ENCODE peak calls at places on chromosomes 3 and 15, in seven cellular contexts. B is GM10248, P is PC-9, G is GM13977, N is BJ, M is foreskin fibroblast, I is IMR-90. S is an unnamed sample.
A peak's percentile ranks its signal among the peaks of the same experiment; 100 is the strongest.

GRCh38 chr15:86611392-86612040 is 531.8 kb downstream of the AGBL1 start:
- DNase-seq in P (no peak), B (no peak), N (no peak), M (no peak), I (no peak), G (no peak), S (peak; percentile 48)

GRCh38 chr15:96331141-96331941 is 841 bp downstream of the NR2F2 start:
- DNase-seq in P (no peak), G (peak; percentile 26), B (no peak), N (no peak), I (no peak), M (no peak), S (peak; percentile 58)

GRCh38 chr3:105495021-105495420 is 128.3 kb downstream of the ALCAM start:
- DNase-seq in G (no peak), B (no peak), I (peak; percentile 22), N (no peak), M (peak; percentile 32), P (no peak), S (no peak)

GRCh38 chr3:158249183-158249582 is 139.3 kb downstream of the RSRC1 start:
- DNase-seq in N (no peak), P (no peak), I (no peak), B (no peak), M (no peak), G (no peak), S (no peak)

GRCh38 chr15:70923311-70924080 is 30.9 kb downstream of the LRRC49 start:
- DNase-seq in N (no peak), B (no peak), G (no peak), M (peak; percentile 21), P (no peak), I (peak; percentile 19), S (no peak)

GRCh38 chr3:45188714-45189659 is 37.1 kb downstream of the TMEM158 start:
- DNase-seq in I (peak; percentile 28), G (no peak), M (no peak), B (no peak), P (no peak), N (no peak), S (no peak)

GRCh38 chr3:32320080-32320479 is 71.6 kb upstream of the CMTM7 start:
- DNase-seq in N (no peak), B (no peak), M (no peak), P (no peak), G (no peak), I (no peak), S (no peak)

GRCh38 chr15:36090276-36090946 is 489.0 kb upstream of the CDIN1 start:
- DNase-seq in I (no peak), G (no peak), M (no peak), B (no peak), P (no peak), N (no peak), S (no peak)

DNA sequence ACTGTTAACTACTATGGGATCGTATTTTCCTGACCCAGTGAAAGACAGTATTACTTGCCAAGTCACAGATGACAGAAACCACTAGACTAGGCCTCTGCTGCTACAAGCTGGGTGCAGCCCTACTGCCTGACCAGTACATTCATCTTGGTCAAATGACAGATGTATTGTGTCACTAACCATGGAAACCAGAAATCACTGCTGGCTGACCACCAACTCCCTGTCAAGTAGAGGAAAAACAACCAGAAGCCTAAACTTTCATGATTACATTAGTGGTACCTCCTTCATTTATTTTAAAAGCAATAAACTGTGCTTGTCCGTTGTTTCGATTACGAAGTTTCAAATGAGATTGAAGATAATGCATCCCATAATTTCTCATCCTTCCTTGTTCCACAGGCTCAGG is 309.8 kb downstream of the LSAMP start:
- DNase-seq in I (peak; percentile 59), P (no peak), M (peak; percentile 67), N (no peak), G (no peak), B (no peak), S (peak; percentile 79)
- TF ChIP-seq CTCF in I (no peak), P (no peak), M (no peak), N (no peak), G (no peak), B (no peak), S (no peak)

DNA sequence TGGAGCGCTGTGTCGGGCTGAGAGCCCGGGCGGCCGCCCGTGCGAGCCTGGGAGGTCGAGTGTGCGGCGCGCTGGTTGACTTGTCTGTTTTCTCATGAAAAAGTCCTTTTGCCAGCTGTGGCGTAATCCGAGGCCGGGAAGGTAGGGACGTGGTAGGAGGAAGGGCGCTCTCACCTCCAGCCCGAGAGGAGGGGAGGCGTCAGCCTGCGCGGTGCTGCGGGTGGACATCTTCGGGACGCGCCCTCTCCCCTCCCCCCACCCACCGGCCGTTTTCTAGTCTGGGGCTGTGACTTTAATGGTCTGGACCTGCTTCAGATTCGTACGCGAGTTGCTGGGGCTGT is 573 bp downstream of the NCK1 start:
- DNase-seq in G (peak; percentile 53), N (no peak), P (peak; percentile 65), B (peak; percentile 64), M (no peak), I (peak; percentile 57), S (peak; percentile 71)
- TF ChIP-seq CTCF in G (no peak), N (no peak), P (no peak), B (no peak), M (no peak), I (no peak), S (no peak)

GRCh38 chr3:144522461-144522860 is 550.8 kb downstream of the DIPK2A start:
- DNase-seq in N (no peak), M (no peak), B (no peak), G (no peak), I (no peak), P (no peak), S (no peak)

GRCh38 chr3:144523396-144523795 is 551.8 kb downstream of the DIPK2A start:
- DNase-seq in B (no peak), M (no peak), N (no peak), G (no peak), P (no peak), I (no peak), S (no peak)

GRCh38 chr3:144516029-144516428 is 544.4 kb downstream of the DIPK2A start:
- DNase-seq in P (no peak), M (no peak), B (no peak), G (no peak), N (no peak), I (no peak), S (no peak)

GRCh38 chr3:144524531-144524930 is 552.9 kb downstream of the DIPK2A start:
- DNase-seq in I (no peak), P (no peak), M (peak; percentile 3), G (no peak), B (no peak), N (no peak), S (no peak)

GRCh38 chr3:144521131-144521530 is 549.5 kb downstream of the DIPK2A start:
- DNase-seq in P (no peak), G (no peak), M (no peak), I (no peak), B (no peak), N (no peak), S (no peak)
- TF ChIP-seq CTCF in P (no peak), G (no peak), M (no peak), I (no peak), B (no peak), N (no peak), S (no peak)

GRCh38 chr15:40637221-40637745 is 43.2 kb downstream of the KNL1 start:
- DNase-seq in P (no peak), G (no peak), M (no peak), I (no peak), B (no peak), N (no peak), S (no peak)
- TF ChIP-seq CTCF in P (no peak), G (no peak), M (no peak), I (no peak), B (no peak), N (no peak), S (no peak)

DNA sequence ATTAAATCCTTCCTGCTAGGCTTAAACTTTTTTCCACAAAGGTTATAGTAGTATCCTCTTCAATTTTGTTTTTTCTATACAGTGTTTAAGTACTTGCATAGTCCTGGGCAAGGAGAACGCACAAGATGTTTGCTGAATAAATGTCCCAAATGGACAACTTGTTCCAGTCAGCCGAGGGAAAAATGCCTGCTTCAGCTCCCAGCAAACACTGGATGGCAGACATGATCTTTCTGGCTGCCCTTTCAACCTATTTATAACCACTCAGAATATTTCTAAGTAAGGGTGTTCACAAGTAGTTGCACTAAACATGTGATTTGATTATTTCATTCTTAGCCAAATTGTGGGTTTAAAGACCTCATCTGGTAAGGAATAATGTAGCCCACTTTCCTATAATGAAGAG is 29.8 kb downstream of the GNB4 start:
- DNase-seq in M (peak; percentile 16), N (no peak), P (no peak), G (no peak), B (no peak), I (peak; percentile 41), S (peak; percentile 45)
- TF ChIP-seq CTCF in M (peak; percentile 45), N (peak; percentile 47), P (peak; percentile 50), G (peak; percentile 38), B (peak; percentile 32), I (peak; percentile 58), S (peak; percentile 51)

GRCh38 chr15:51621155-51621554 is 1.4 kb downstream of the DMXL2 start:
- DNase-seq in I (no peak), B (no peak), P (no peak), M (no peak), G (no peak), N (no peak), S (no peak)

GRCh38 chr15:51622269-51623180 is at the start of gene DMXL2:
- DNase-seq in I (peak; percentile 85), M (peak; percentile 81), B (peak; percentile 79), N (peak; percentile 27), G (peak; percentile 79), P (peak; percentile 43), S (peak; percentile 89)

GRCh38 chr15:51623386-51623938 is 891 bp upstream of the DMXL2 start:
- DNase-seq in I (no peak), B (no peak), M (peak; percentile 1), N (no peak), P (peak; percentile 79), G (peak; percentile 21), S (no peak)

GRCh38 chr15:51620647-51621046 is 1.9 kb downstream of the DMXL2 start:
- DNase-seq in M (no peak), B (peak; percentile 19), I (no peak), G (peak; percentile 16), N (no peak), P (no peak), S (no peak)

GRCh38 chr15:51621917-51622268 is 678 bp downstream of the DMXL2 start:
- DNase-seq in B (peak; percentile 60), G (peak; percentile 54), I (peak; percentile 57), P (no peak), M (peak; percentile 47), N (no peak), S (peak; percentile 68)
- TF ChIP-seq CTCF in B (peak; percentile 14), G (no peak), I (peak; percentile 3), P (no peak), M (peak; percentile 33), N (peak; percentile 32), S (peak; percentile 35)

DNA sequence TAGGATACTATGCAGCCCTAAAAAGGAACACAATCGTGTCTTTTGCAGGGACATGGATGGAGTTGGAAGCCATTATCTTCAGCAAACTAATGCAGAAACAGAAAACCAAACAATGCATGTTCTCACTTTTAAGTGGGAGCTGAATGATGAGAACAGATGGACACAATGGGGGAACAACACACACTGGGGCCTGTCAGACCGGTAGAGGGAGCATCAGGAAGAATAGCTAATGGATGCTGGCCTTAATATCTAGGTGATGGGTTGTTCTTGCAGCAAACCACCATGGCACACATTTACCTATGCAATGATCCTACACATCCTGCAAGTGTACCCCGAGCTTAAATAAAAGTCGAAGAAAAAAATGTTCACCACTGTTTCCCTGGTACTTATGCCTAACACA is 17.5 kb downstream of the SENP7 start:
- DNase-seq in I (no peak), M (no peak), N (no peak), P (no peak), G (no peak), B (no peak), S (no peak)
- TF ChIP-seq CTCF in I (no peak), M (no peak), N (no peak), P (no peak), G (no peak), B (no peak), S (peak; percentile 23)

GRCh38 chr15:57444877-57445513 is 68.7 kb downstream of the CGNL1 start:
- DNase-seq in I (no peak), G (no peak), N (no peak), B (no peak), P (no peak), M (no peak), S (no peak)
- TF ChIP-seq CTCF in I (no peak), G (no peak), N (no peak), B (no peak), P (no peak), M (no peak), S (no peak)